ENCODE peak calls at places on chromosome 2, in six cellular contexts. D, H, F, A, I and G are unnamed samples.

GRCh38 chr2:18369750-18370149 is 190.7 kb downstream of the RDH14 start:
- DNase-seq in D (no peak), H (no peak), F (no peak), A (no peak), I (peak), G (no peak)

GRCh38 chr2:188369365-188369764 is 77.7 kb downstream of the GULP1 start:
- DNase-seq in D (no peak), H (peak), F (no peak), A (no peak), I (peak), G (peak)

GRCh38 chr2:219968685-219969345 is 341.4 kb downstream of the SLC4A3 start:
- DNase-seq in D (no peak), H (no peak), F (no peak), A (no peak), I (no peak), G (no peak)

GRCh38 chr2:117557626-117558025 is 256.9 kb upstream of the DDX18 start:
- DNase-seq in D (no peak), H (no peak), F (no peak), A (no peak), I (no peak), G (no peak)

GRCh38 chr2:15798716-15799431 is 141.5 kb upstream of the MYCN start:
- DNase-seq in D (no peak), H (no peak), F (no peak), A (no peak), I (no peak), G (no peak)

GRCh38 chr2:191847764-191848163 is 876 bp upstream of the CAVIN2 start:
- DNase-seq in D (no peak), H (peak), F (no peak), A (no peak), I (no peak), G (no peak)

GRCh38 chr2:173414823-173415322 is 60.2 kb downstream of the CDCA7 start:
- DNase-seq in D (no peak), H (peak), F (no peak), A (no peak), I (peak), G (no peak)

GRCh38 chr2:59789523-59789922 is 763.9 kb downstream of the BCL11A start:
- DNase-seq in D (no peak), H (no peak), F (no peak), A (no peak), I (no peak), G (no peak)

GRCh38 chr2:173059941-173060575 is 15.6 kb upstream of the MAP3K20 start:
- DNase-seq in D (no peak), H (peak), F (no peak), A (no peak), I (no peak), G (no peak)

GRCh38 chr2:148796735-148797512 is 78.1 kb upstream of the KIF5C start:
- DNase-seq in D (no peak), H (no peak), F (no peak), A (no peak), I (no peak), G (no peak)

GRCh38 chr2:113848758-113849460 is 41.0 kb upstream of the ACTR3 start:
- DNase-seq in D (no peak), H (no peak), F (no peak), A (no peak), I (no peak), G (no peak)

GRCh38 chr2:28639836-28640235 is 111.8 kb upstream of the PPP1CB start:
- DNase-seq in D (no peak), H (no peak), F (no peak), A (no peak), I (no peak), G (no peak)

GRCh38 chr2:240792658-240793312 is 27.2 kb downstream of the KIF1A start:
- DNase-seq in D (no peak), H (no peak), F (no peak), A (no peak), I (no peak), G (no peak)

GRCh38 chr2:114727012-114727411 is 284.6 kb downstream of the DPP10 start:
- DNase-seq in D (no peak), H (no peak), F (no peak), A (no peak), I (no peak), G (no peak)

GRCh38 chr2:43136011-43136799 is 90.2 kb downstream of the ZFP36L2 start:
- DNase-seq in D (no peak), H (no peak), F (no peak), A (no peak), I (no peak), G (no peak)

GRCh38 chr2:149732001-149732685 is 144.6 kb upstream of the MMADHC start:
- DNase-seq in D (no peak), H (no peak), F (no peak), A (no peak), I (peak), G (no peak)

GRCh38 chr2:60215295-60215990 is 338.0 kb downstream of the BCL11A start:
- DNase-seq in D (no peak), H (no peak), F (no peak), A (no peak), I (no peak), G (no peak)